ENCODE peak calls at places on chromosomes 12 and 14, in four cellular contexts. One of them, this sample, is unnamed.

GRCh38 chr12:58247633-58248032 is 306.3 kb downstream of the ATP23 start:
- DNase-seq in HepG2: no peak
- DNase-seq in K562: no peak
- DNase-seq in A549: peak
- DNase-seq in this sample: no peak

GRCh38 chr14:29111554-29111953 is 345.0 kb downstream of the FOXG1 start:
- DNase-seq in A549: no peak
- DNase-seq in K562: no peak
- DNase-seq in HepG2: no peak
- DNase-seq in this sample: no peak

GRCh38 chr14:102479777-102480176 is 29.8 kb downstream of the ANKRD9 start:
- DNase-seq in K562: no peak
- DNase-seq in A549: no peak
- DNase-seq in HepG2: no peak
- DNase-seq in this sample: no peak

GRCh38 chr12:1741154-1741949 is 50.5 kb downstream of the ADIPOR2 start:
- DNase-seq in HepG2: peak
- DNase-seq in K562: no peak
- DNase-seq in A549: no peak
- DNase-seq in this sample: no peak

GRCh38 chr14:97977711-97978261 is 1180.6 kb downstream of the VRK1 start:
- DNase-seq in K562: no peak
- DNase-seq in HepG2: no peak
- DNase-seq in A549: no peak
- DNase-seq in this sample: no peak

GRCh38 chr12:54658306-54659264 is 10.4 kb upstream of the DCD start:
- DNase-seq in HepG2: peak
- DNase-seq in K562: peak
- DNase-seq in A549: peak
- DNase-seq in this sample: no peak

GRCh38 chr12:104569348-104570173 is 112.8 kb downstream of the CHST11 start:
- DNase-seq in HepG2: no peak
- DNase-seq in A549: no peak
- DNase-seq in K562: no peak
- DNase-seq in this sample: peak

GRCh38 chr12:32644455-32644854 is 34.6 kb upstream of the DNM1L start:
- DNase-seq in HepG2: no peak
- DNase-seq in K562: peak
- DNase-seq in A549: no peak
- DNase-seq in this sample: no peak

GRCh38 chr14:38073641-38074040 is 134.1 kb upstream of the SSTR1 start:
- DNase-seq in HepG2: no peak
- DNase-seq in A549: no peak
- DNase-seq in K562: no peak
- DNase-seq in this sample: no peak

GRCh38 chr14:103385153-103385993 is at the start of gene MARK3:
- DNase-seq in A549: peak
- DNase-seq in K562: peak
- DNase-seq in HepG2: peak
- DNase-seq in this sample: peak

GRCh38 chr14:61562321-61563161 is 132.8 kb upstream of the HIF1A start:
- DNase-seq in A549: peak
- DNase-seq in HepG2: peak
- DNase-seq in K562: peak
- DNase-seq in this sample: no peak

GRCh38 chr12:114869091-114869834 is 185.3 kb upstream of the TBX3 start:
- DNase-seq in A549: peak
- DNase-seq in HepG2: no peak
- DNase-seq in K562: no peak
- DNase-seq in this sample: no peak

GRCh38 chr12:109016978-109017377 is 3.9 kb downstream of the SVOP start:
- DNase-seq in A549: no peak
- DNase-seq in HepG2: no peak
- DNase-seq in K562: no peak
- DNase-seq in this sample: no peak

GRCh38 chr12:80264386-80264785 is 165.0 kb downstream of the OTOGL start:
- DNase-seq in A549: no peak
- DNase-seq in HepG2: no peak
- DNase-seq in K562: no peak
- DNase-seq in this sample: no peak

GRCh38 chr14:76844223-76844622 is 18.0 kb downstream of the LRRC74A start:
- DNase-seq in HepG2: no peak
- DNase-seq in A549: peak
- DNase-seq in K562: no peak
- DNase-seq in this sample: no peak

GRCh38 chr12:86634706-86635410 is 378.7 kb upstream of the MGAT4C start:
- DNase-seq in HepG2: no peak
- DNase-seq in A549: peak
- DNase-seq in K562: no peak
- DNase-seq in this sample: no peak

GRCh38 chr12:54432815-54433164 is 13.7 kb upstream of the ITGA5 start:
- DNase-seq in HepG2: no peak
- DNase-seq in A549: no peak
- DNase-seq in K562: no peak
- DNase-seq in this sample: no peak

GRCh38 chr14:54175298-54175942 is 218.8 kb upstream of the BMP4 start:
- DNase-seq in A549: peak
- DNase-seq in HepG2: peak
- DNase-seq in K562: peak
- DNase-seq in this sample: peak

GRCh38 chr14:102183922-102184677 is 44.4 kb downstream of the WDR20 start:
- DNase-seq in K562: no peak
- DNase-seq in HepG2: no peak
- DNase-seq in A549: no peak
- DNase-seq in this sample: no peak

GRCh38 chr12:123445388-123446344 is 9.2 kb upstream of the RILPL2 start:
- DNase-seq in K562: no peak
- DNase-seq in HepG2: no peak
- DNase-seq in A549: peak
- DNase-seq in this sample: no peak

GRCh38 chr12:132807295-132808222 is 21.1 kb downstream of the GOLGA3 start:
- DNase-seq in A549: no peak
- DNase-seq in K562: peak
- DNase-seq in HepG2: no peak
- DNase-seq in this sample: no peak

GRCh38 chr12:21500786-21501257 is 613 bp downstream of the RECQL start:
- DNase-seq in HepG2: no peak
- DNase-seq in K562: no peak
- DNase-seq in A549: no peak
- DNase-seq in this sample: peak

GRCh38 chr12:115209230-115209629 is 525.3 kb upstream of the TBX3 start:
- DNase-seq in HepG2: no peak
- DNase-seq in K562: no peak
- DNase-seq in A549: no peak
- DNase-seq in this sample: no peak

GRCh38 chr14:96705422-96706092 is 91.6 kb upstream of the VRK1 start:
- DNase-seq in A549: no peak
- DNase-seq in HepG2: no peak
- DNase-seq in K562: no peak
- DNase-seq in this sample: no peak

GRCh38 chr14:28406181-28406580 is 360.4 kb upstream of the FOXG1 start:
- DNase-seq in K562: no peak
- DNase-seq in A549: no peak
- DNase-seq in HepG2: no peak
- DNase-seq in this sample: no peak

GRCh38 chr14:101810897-101811620 is 49.5 kb downstream of the PPP2R5C start:
- DNase-seq in K562: no peak
- DNase-seq in HepG2: no peak
- DNase-seq in A549: no peak
- DNase-seq in this sample: no peak

GRCh38 chr12:79055926-79056674 is 191.5 kb downstream of the SYT1 start:
- DNase-seq in K562: no peak
- DNase-seq in HepG2: no peak
- DNase-seq in A549: peak
- DNase-seq in this sample: no peak

GRCh38 chr14:48382961-48383360 is 707.6 kb upstream of the MDGA2 start:
- DNase-seq in K562: no peak
- DNase-seq in A549: no peak
- DNase-seq in HepG2: no peak
- DNase-seq in this sample: no peak

GRCh38 chr12:132218915-132219314 is 74.7 kb downstream of the NOC4L start:
- DNase-seq in A549: peak
- DNase-seq in HepG2: peak
- DNase-seq in K562: peak
- DNase-seq in this sample: no peak

GRCh38 chr12:125983094-125983783 is 918.0 kb downstream of the AACS start:
- DNase-seq in A549: peak
- DNase-seq in HepG2: peak
- DNase-seq in K562: peak
- DNase-seq in this sample: no peak

GRCh38 chr12:8899835-8900234 is 14.5 kb upstream of the PHC1 start:
- DNase-seq in K562: no peak
- DNase-seq in A549: no peak
- DNase-seq in HepG2: no peak
- DNase-seq in this sample: no peak

GRCh38 chr12:19971881-19972280 is 396.5 kb upstream of the PDE3A start:
- DNase-seq in K562: no peak
- DNase-seq in HepG2: no peak
- DNase-seq in A549: no peak
- DNase-seq in this sample: no peak

GRCh38 chr12:19972325-19973288 is 395.7 kb upstream of the PDE3A start:
- DNase-seq in A549: no peak
- DNase-seq in HepG2: no peak
- DNase-seq in K562: no peak
- DNase-seq in this sample: peak

GRCh38 chr12:19970116-19970515 is 398.2 kb upstream of the PDE3A start:
- DNase-seq in A549: no peak
- DNase-seq in HepG2: no peak
- DNase-seq in K562: no peak
- DNase-seq in this sample: no peak

GRCh38 chr12:19970826-19971225 is 397.5 kb upstream of the PDE3A start:
- DNase-seq in K562: no peak
- DNase-seq in HepG2: no peak
- DNase-seq in A549: no peak
- DNase-seq in this sample: no peak

DNA sequence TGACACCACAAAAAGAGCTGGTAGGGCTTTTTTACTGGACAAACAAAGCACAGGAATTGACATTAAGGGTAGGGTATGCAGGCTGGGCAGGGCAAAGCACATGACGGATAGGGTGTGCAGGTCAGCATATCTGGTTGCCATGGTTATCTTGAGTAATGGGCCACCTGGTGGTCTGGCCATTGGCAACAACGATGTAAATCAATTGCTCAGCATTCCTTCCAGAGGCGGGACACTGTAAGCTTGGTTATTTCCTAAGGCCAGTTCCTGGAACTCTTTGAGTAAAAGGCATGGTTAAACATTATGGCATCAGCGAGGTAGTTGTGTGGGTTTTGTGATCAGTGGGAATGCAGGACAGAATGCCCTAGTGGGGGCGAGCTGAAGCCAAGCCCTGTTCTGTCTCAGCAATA is 396.9 kb upstream of the PDE3A start:
- DNase-seq in K562: no peak
- DNase-seq in A549: peak
- DNase-seq in HepG2: peak
- DNase-seq in this sample: no peak
- TF ChIP-seq CHD4 in K562: no peak
- TF ChIP-seq CHD4 in A549: no peak
- TF ChIP-seq CHD4 in HepG2: no peak
- TF ChIP-seq CHD4 in this sample: no peak

DNA sequence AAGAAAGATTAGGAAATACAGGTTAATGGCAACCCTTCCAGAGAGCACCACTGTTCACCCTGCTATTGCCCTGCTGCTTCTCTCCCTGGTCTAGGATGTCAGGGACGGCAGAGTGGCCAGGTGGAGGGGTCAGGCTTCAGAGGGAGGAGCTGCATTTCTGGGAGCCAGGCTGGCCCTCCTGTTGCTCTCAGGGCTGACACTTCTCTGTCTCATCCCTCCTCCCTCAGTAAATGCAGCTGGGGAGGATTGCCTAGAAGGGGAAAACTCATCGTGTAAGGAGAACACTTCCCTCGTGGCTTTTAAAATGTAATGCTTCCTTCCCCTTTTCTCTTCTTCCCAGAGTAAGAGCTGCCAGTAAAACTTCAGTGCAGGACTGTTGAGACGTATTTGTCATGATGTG is 20.8 kb downstream of the SUSD6 start:
- DNase-seq in HepG2: no peak
- DNase-seq in A549: no peak
- DNase-seq in K562: no peak
- DNase-seq in this sample: no peak
- TF ChIP-seq CHD4 in HepG2: no peak
- TF ChIP-seq CHD4 in A549: no peak
- TF ChIP-seq CHD4 in K562: no peak
- TF ChIP-seq CHD4 in this sample: no peak

GRCh38 chr12:50637870-50638481 is 125.9 kb upstream of the ATF1 start:
- DNase-seq in K562: no peak
- DNase-seq in A549: peak
- DNase-seq in HepG2: peak
- DNase-seq in this sample: no peak
- TF ChIP-seq CHD4 in K562: no peak
- TF ChIP-seq CHD4 in A549: no peak
- TF ChIP-seq CHD4 in HepG2: no peak
- TF ChIP-seq CHD4 in this sample: no peak

GRCh38 chr12:14188761-14189160 is 176.7 kb upstream of the ATF7IP start:
- DNase-seq in K562: no peak
- DNase-seq in HepG2: no peak
- DNase-seq in A549: no peak
- DNase-seq in this sample: no peak

GRCh38 chr12:14186193-14186502 is 179.3 kb upstream of the ATF7IP start:
- DNase-seq in HepG2: no peak
- DNase-seq in A549: no peak
- DNase-seq in K562: no peak
- DNase-seq in this sample: no peak

GRCh38 chr12:14190694-14191093 is 174.8 kb upstream of the ATF7IP start:
- DNase-seq in A549: no peak
- DNase-seq in HepG2: no peak
- DNase-seq in K562: no peak
- DNase-seq in this sample: no peak

GRCh38 chr12:14187966-14188365 is 177.5 kb upstream of the ATF7IP start:
- DNase-seq in A549: no peak
- DNase-seq in HepG2: no peak
- DNase-seq in K562: no peak
- DNase-seq in this sample: no peak

DNA sequence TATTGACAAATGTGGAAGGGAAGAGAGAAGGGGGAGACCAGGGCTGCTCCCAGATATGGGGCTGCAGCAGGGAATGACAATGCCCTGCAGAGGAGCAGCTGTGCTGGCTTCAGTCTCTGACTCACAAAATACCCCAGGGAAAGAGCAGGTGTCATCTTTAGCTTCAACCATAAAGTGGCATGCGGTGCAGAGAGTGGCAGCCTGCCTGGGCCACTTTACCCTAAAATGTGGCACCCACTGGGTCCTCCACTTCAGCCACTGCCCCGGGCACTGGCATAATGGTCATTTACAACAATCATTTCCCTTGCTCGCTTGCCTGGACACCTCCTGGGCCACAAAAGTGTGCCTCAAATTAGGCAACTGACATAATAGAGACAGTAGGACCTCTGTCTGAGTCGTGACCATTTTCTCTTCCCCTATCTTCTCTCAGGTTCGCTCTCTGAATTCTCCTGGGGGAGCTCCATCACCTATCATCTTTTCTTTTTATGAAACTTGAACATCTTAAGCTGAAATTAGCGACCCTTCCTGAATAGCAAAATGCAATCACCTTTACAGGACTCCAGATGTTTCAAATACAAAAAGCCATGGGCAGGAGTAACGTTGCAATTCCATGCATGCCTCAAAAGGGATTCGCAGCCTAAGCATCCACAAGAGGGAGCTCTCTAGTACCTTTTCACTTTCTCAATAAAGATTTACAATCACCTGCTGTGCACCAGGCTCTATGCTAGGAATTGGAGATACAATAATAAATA is 179.9 kb upstream of the ATF7IP start:
- DNase-seq in A549: peak
- DNase-seq in HepG2: peak
- DNase-seq in K562: peak
- DNase-seq in this sample: no peak
- TF ChIP-seq CHD4 in A549: no peak
- TF ChIP-seq CHD4 in HepG2: no peak
- TF ChIP-seq CHD4 in K562: no peak
- TF ChIP-seq CHD4 in this sample: no peak